ENCODE peak calls at places on chromosomes 2 and 18, in four cellular contexts. One of them, this sample, is unnamed. For H3K4me1, the result is how much of the 10 kb centered on the place peaks cover.

GRCh38 chr2:230925443-230925878 is 419 bp upstream of the GPR55 start:
- DNase-seq in DND-41: no peak
- DNase-seq in breast epithelium: no peak
- DNase-seq in hepatocyte: no peak
- DNase-seq in this sample: no peak

GRCh38 chr2:45173513-45173912 is 164.3 kb upstream of the SIX2 start:
- DNase-seq in DND-41: no peak
- DNase-seq in breast epithelium: no peak
- DNase-seq in hepatocyte: no peak
- DNase-seq in this sample: no peak

GRCh38 chr2:9234680-9235387 is 28.2 kb downstream of the ASAP2 start:
- DNase-seq in DND-41: no peak
- DNase-seq in breast epithelium: no peak
- DNase-seq in hepatocyte: peak
- DNase-seq in this sample: peak

GRCh38 chr18:51110073-51110797 is 80.2 kb downstream of the SMAD4 start:
- DNase-seq in DND-41: peak
- DNase-seq in breast epithelium: no peak
- DNase-seq in hepatocyte: peak
- DNase-seq in this sample: peak

GRCh38 chr18:79645291-79645983 is 34.2 kb upstream of the CTDP1 start:
- DNase-seq in DND-41: peak
- DNase-seq in breast epithelium: no peak
- DNase-seq in hepatocyte: no peak
- DNase-seq in this sample: no peak

GRCh38 chr2:240443891-240444301 is 8.4 kb downstream of the GPC1 start:
- DNase-seq in DND-41: no peak
- DNase-seq in breast epithelium: no peak
- DNase-seq in hepatocyte: no peak
- DNase-seq in this sample: no peak

GRCh38 chr2:24893934-24894333 is 26.1 kb downstream of the ADCY3 start:
- DNase-seq in DND-41: no peak
- DNase-seq in breast epithelium: no peak
- DNase-seq in hepatocyte: no peak
- DNase-seq in this sample: no peak

GRCh38 chr18:41096504-41096903 is 858.5 kb upstream of the PIK3C3 start:
- DNase-seq in DND-41: no peak
- DNase-seq in breast epithelium: no peak
- DNase-seq in hepatocyte: peak
- DNase-seq in this sample: no peak

GRCh38 chr2:30287190-30287589 is 55.9 kb downstream of the LBH start:
- DNase-seq in DND-41: peak
- DNase-seq in breast epithelium: no peak
- DNase-seq in hepatocyte: no peak
- DNase-seq in this sample: peak

GRCh38 chr2:148023861-148024260 is 3.0 kb downstream of the MBD5 start:
- DNase-seq in DND-41: peak
- DNase-seq in breast epithelium: no peak
- DNase-seq in hepatocyte: no peak
- DNase-seq in this sample: no peak

GRCh38 chr2:127158614-127159290 is 51.8 kb upstream of the BIN1 start:
- DNase-seq in DND-41: no peak
- DNase-seq in breast epithelium: no peak
- DNase-seq in hepatocyte: no peak
- DNase-seq in this sample: no peak

GRCh38 chr2:61750624-61751023 is 103.2 kb downstream of the FAM161A start:
- DNase-seq in DND-41: no peak
- DNase-seq in breast epithelium: no peak
- DNase-seq in hepatocyte: peak
- DNase-seq in this sample: no peak

GRCh38 chr18:74476154-74476553 is 19.0 kb upstream of the DIPK1C start:
- DNase-seq in DND-41: peak
- DNase-seq in breast epithelium: no peak
- DNase-seq in hepatocyte: peak
- DNase-seq in this sample: peak

GRCh38 chr18:76274470-76275289 is 220.4 kb downstream of the ZNF516 start:
- DNase-seq in DND-41: no peak
- DNase-seq in breast epithelium: no peak
- DNase-seq in hepatocyte: peak
- DNase-seq in this sample: peak

GRCh38 chr2:30398488-30398887 is 48.6 kb upstream of the LCLAT1 start:
- DNase-seq in DND-41: no peak
- DNase-seq in breast epithelium: no peak
- DNase-seq in hepatocyte: no peak
- DNase-seq in this sample: no peak

GRCh38 chr2:28327963-28328922 is 64.4 kb upstream of the FOSL2 start:
- DNase-seq in DND-41: no peak
- DNase-seq in breast epithelium: no peak
- DNase-seq in hepatocyte: no peak
- DNase-seq in this sample: no peak

GRCh38 chr2:1715184-1716012 is 28.9 kb downstream of the PXDN start:
- DNase-seq in DND-41: no peak
- DNase-seq in breast epithelium: no peak
- DNase-seq in hepatocyte: peak
- DNase-seq in this sample: no peak

GRCh38 chr18:27353273-27353672 is 168.2 kb upstream of the CHST9 start:
- DNase-seq in DND-41: no peak
- DNase-seq in breast epithelium: no peak
- DNase-seq in hepatocyte: no peak
- DNase-seq in this sample: no peak

GRCh38 chr18:75923169-75923568 is 495.7 kb upstream of the SMIM21 start:
- DNase-seq in DND-41: no peak
- DNase-seq in breast epithelium: peak
- DNase-seq in hepatocyte: peak
- DNase-seq in this sample: no peak

GRCh38 chr2:31333527-31334183 is 80.9 kb downstream of the XDH start:
- DNase-seq in DND-41: peak
- DNase-seq in breast epithelium: peak
- DNase-seq in hepatocyte: peak
- DNase-seq in this sample: peak

GRCh38 chr2:70145851-70146739 is 44.7 kb downstream of the C2orf42 start:
- DNase-seq in DND-41: no peak
- DNase-seq in breast epithelium: no peak
- DNase-seq in hepatocyte: no peak
- DNase-seq in this sample: no peak

DNA sequence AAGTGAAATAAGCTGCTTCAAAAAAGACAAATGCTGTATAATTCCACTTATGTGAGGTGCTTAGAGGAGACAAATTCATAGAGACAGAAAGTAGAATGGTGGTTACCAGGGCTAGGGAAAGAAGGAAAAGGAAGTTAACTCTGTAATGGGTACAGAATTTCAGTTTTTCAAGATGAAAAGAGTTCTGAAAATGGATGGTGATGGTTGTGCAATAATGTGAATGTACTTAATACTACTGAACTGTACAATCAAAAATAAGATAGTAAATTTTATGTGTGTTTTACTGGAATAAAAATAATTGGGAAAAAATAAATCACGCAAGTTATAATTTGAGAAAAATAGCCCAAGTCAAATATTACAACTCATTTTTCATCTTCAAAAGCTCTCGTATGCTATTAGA is 27.5 kb downstream of the ARHGAP25 start:
- DNase-seq in DND-41: no peak
- DNase-seq in breast epithelium: no peak
- DNase-seq in hepatocyte: no peak
- DNase-seq in this sample: no peak
- H3K4me1 ChIP-seq in DND-41: half or more
- H3K4me1 ChIP-seq in breast epithelium: under half
- H3K4me1 ChIP-seq in hepatocyte: under half
- H3K4me1 ChIP-seq in this sample: under half

GRCh38 chr2:190663348-190663747 is 14.5 kb downstream of the NAB1 start:
- DNase-seq in DND-41: no peak
- DNase-seq in breast epithelium: no peak
- DNase-seq in hepatocyte: no peak
- DNase-seq in this sample: no peak
- H3K4me1 ChIP-seq in DND-41: under half
- H3K4me1 ChIP-seq in breast epithelium: under half
- H3K4me1 ChIP-seq in hepatocyte: under half
- H3K4me1 ChIP-seq in this sample: under half

DNA sequence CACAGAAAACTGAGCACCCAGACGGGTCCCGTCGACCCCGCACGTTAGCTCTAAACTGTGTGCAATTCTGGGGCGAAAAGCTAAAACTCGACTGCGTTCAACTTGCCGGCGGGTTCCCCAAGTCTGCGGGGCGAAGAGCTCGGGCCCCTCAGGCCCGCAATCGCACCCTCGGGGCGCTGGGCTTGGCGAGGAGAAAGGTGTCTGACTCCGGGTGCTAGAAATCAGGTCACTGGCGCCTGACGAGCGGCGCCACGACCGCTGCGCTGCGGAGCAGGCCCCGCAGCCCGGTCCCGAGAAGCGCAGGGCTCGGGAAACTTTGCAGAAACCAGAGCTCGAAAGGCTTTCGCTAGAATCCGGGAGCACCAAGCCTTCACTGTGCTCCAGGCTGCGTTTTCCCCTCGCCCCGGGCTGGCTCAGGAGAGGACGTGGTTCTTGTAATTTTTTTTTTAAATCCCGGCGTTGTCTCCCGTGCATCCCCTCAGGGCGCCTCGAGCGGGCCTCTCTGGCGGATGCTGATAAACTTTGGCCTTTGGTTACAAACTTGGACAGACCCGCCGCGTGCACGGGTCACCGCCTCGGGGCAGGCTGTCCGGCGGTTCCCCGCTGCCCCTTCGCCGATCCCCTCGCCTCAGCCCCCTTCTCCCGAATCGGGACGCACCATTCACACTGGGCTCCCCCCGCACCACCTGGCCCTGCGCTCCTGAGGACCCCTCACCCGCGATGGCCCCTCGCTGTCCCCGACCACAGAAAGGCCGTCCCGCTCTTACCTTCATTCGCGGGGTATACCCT is 519 bp downstream of the EPHA4 start:
- DNase-seq in DND-41: no peak
- DNase-seq in breast epithelium: no peak
- DNase-seq in hepatocyte: peak
- DNase-seq in this sample: peak
- H3K4me1 ChIP-seq in DND-41: under half
- H3K4me1 ChIP-seq in breast epithelium: under half
- H3K4me1 ChIP-seq in hepatocyte: under half
- H3K4me1 ChIP-seq in this sample: under half

GRCh38 chr2:160380613-160381012 is 113.0 kb downstream of the RBMS1 start:
- DNase-seq in DND-41: no peak
- DNase-seq in breast epithelium: no peak
- DNase-seq in hepatocyte: no peak
- DNase-seq in this sample: no peak
- H3K4me1 ChIP-seq in DND-41: under half
- H3K4me1 ChIP-seq in breast epithelium: under half
- H3K4me1 ChIP-seq in hepatocyte: under half
- H3K4me1 ChIP-seq in this sample: half or more

DNA sequence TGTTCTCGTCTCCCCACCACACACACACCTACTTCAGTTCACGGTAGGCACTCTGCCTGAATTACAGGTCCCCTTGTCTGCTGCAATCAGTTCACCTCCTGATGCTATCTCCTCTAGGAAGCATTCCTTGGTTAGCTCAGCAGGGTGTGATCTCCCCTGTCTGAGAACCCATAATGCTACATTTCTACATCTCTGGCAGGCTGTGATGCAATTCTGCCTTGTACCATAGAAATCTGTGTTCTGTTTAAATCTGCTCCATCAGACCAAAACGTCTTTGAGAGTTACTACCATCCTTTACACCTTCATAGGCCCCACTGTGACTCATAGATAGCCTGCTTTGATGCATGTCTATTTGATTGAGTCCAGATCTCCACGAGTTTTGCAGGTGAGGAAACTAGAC is 103.9 kb downstream of the TTC32 start:
- DNase-seq in DND-41: no peak
- DNase-seq in breast epithelium: no peak
- DNase-seq in hepatocyte: peak
- DNase-seq in this sample: no peak
- H3K4me1 ChIP-seq in DND-41: under half
- H3K4me1 ChIP-seq in breast epithelium: under half
- H3K4me1 ChIP-seq in hepatocyte: under half
- H3K4me1 ChIP-seq in this sample: under half

GRCh38 chr2:215436705-215437570 is 1.1 kb upstream of the FN1 start:
- DNase-seq in DND-41: no peak
- DNase-seq in breast epithelium: no peak
- DNase-seq in hepatocyte: peak
- DNase-seq in this sample: no peak

GRCh38 chr2:215435809-215436704 is at the start of gene FN1:
- DNase-seq in DND-41: peak
- DNase-seq in breast epithelium: peak
- DNase-seq in hepatocyte: peak
- DNase-seq in this sample: peak

GRCh38 chr2:215437614-215438013 is 1.7 kb upstream of the FN1 start:
- DNase-seq in DND-41: no peak
- DNase-seq in breast epithelium: no peak
- DNase-seq in hepatocyte: no peak
- DNase-seq in this sample: no peak

GRCh38 chr2:215434447-215435260 is 1.2 kb downstream of the FN1 start:
- DNase-seq in DND-41: no peak
- DNase-seq in breast epithelium: no peak
- DNase-seq in hepatocyte: no peak
- DNase-seq in this sample: no peak

GRCh38 chr2:215435261-215435808 is 533 bp downstream of the FN1 start:
- DNase-seq in DND-41: no peak
- DNase-seq in breast epithelium: no peak
- DNase-seq in hepatocyte: peak
- DNase-seq in this sample: peak
- H3K4me1 ChIP-seq in DND-41: under half
- H3K4me1 ChIP-seq in breast epithelium: under half
- H3K4me1 ChIP-seq in hepatocyte: under half
- H3K4me1 ChIP-seq in this sample: under half

GRCh38 chr2:101725038-101725437 is 27.5 kb downstream of the MAP4K4 start:
- DNase-seq in DND-41: no peak
- DNase-seq in breast epithelium: no peak
- DNase-seq in hepatocyte: no peak
- DNase-seq in this sample: no peak

GRCh38 chr2:101722878-101723277 is 25.4 kb downstream of the MAP4K4 start:
- DNase-seq in DND-41: no peak
- DNase-seq in breast epithelium: no peak
- DNase-seq in hepatocyte: no peak
- DNase-seq in this sample: no peak

GRCh38 chr2:101725515-101726192 is 28.1 kb downstream of the MAP4K4 start:
- DNase-seq in DND-41: no peak
- DNase-seq in breast epithelium: no peak
- DNase-seq in hepatocyte: no peak
- DNase-seq in this sample: no peak

GRCh38 chr2:101724113-101724450 is 26.6 kb downstream of the MAP4K4 start:
- DNase-seq in DND-41: no peak
- DNase-seq in breast epithelium: no peak
- DNase-seq in hepatocyte: no peak
- DNase-seq in this sample: no peak

GRCh38 chr2:101723366-101724112 is 26.0 kb downstream of the MAP4K4 start:
- DNase-seq in DND-41: no peak
- DNase-seq in breast epithelium: no peak
- DNase-seq in hepatocyte: no peak
- DNase-seq in this sample: no peak
- H3K4me1 ChIP-seq in DND-41: under half
- H3K4me1 ChIP-seq in breast epithelium: under half
- H3K4me1 ChIP-seq in hepatocyte: under half
- H3K4me1 ChIP-seq in this sample: under half

DNA sequence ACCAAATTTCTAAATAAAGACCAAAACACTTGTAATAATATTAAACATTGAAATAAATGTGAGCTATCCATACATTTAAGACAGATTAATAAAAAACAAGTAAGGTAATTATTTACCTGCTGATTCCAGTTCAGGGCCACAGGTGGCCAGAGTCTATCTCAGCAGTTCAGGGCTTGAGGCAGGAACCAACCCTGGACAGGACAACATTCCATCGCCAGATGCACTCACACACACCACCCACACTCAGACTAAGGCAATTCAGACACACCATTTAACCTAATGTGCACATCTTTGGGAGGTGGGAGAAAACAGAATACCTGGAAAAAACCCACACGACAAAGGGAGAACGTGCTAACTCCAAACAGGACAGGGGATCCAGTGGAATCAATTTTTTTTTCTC is 14.1 kb upstream of the WDSUB1 start:
- DNase-seq in DND-41: no peak
- DNase-seq in breast epithelium: no peak
- DNase-seq in hepatocyte: no peak
- DNase-seq in this sample: no peak
- H3K4me1 ChIP-seq in DND-41: under half
- H3K4me1 ChIP-seq in breast epithelium: under half
- H3K4me1 ChIP-seq in hepatocyte: under half
- H3K4me1 ChIP-seq in this sample: under half